ENCODE peak calls at places on chromosomes 16 and 17, in eight cellular contexts. F is A549; U is MV-4-11; R is RWPE1; N is neural crest cell; A is effector memory CD8-positive, alpha-beta T cell; M is skeletal muscle cell; B is CD8-positive, alpha-beta memory T cell. I is an unnamed sample.

GRCh38 chr17:39753514-39754160 is 15.9 kb downstream of the GRB7 start:
- DNase-seq in R (peak), M (no peak), B (no peak), F (no peak), U (peak), A (peak), N (no peak), I (no peak)

GRCh38 chr17:44204453-44204882 is 4.8 kb upstream of the ATXN7L3 start:
- DNase-seq in B (no peak), F (no peak), U (peak), R (peak), A (no peak), N (no peak), M (no peak), I (no peak)

GRCh38 chr17:19590912-19591551 is 57.4 kb downstream of the SLC47A1 start:
- DNase-seq in A (no peak), F (no peak), B (no peak), R (no peak), N (no peak), M (no peak), U (no peak), I (no peak)

GRCh38 chr17:65559802-65560627 is 1.4 kb downstream of the AXIN2 start:
- DNase-seq in F (no peak), U (no peak), B (peak), M (no peak), N (peak), A (no peak), R (no peak), I (peak)

GRCh38 chr16:27547134-27547533 is 2.6 kb downstream of the GTF3C1 start:
- DNase-seq in A (no peak), M (peak), U (peak), B (no peak), R (peak), F (no peak), N (no peak), I (no peak)

GRCh38 chr17:50668025-50668837 is 33.5 kb downstream of the ABCC3 start:
- DNase-seq in N (no peak), A (no peak), R (peak), M (no peak), B (no peak), F (peak), U (no peak), I (no peak)

GRCh38 chr16:78002915-78003538 is 19.3 kb upstream of the CLEC3A start:
- DNase-seq in B (peak), F (peak), U (peak), R (peak), M (peak), N (peak), A (peak), I (peak)

GRCh38 chr17:48011405-48012150 is 26.0 kb downstream of the COPZ2 start:
- DNase-seq in B (peak), R (peak), N (no peak), F (peak), A (peak), M (no peak), U (peak), I (no peak)

GRCh38 chr17:47404875-47405274 is 81.1 kb downstream of the EFCAB13 start:
- DNase-seq in M (no peak), A (no peak), U (no peak), R (no peak), F (no peak), B (no peak), N (no peak), I (no peak)

GRCh38 chr16:81693467-81694303 is 85.4 kb upstream of the PLCG2 start:
- DNase-seq in U (no peak), M (no peak), N (no peak), F (no peak), R (no peak), A (no peak), B (no peak), I (no peak)

GRCh38 chr17:46979023-46979870 is at the start of gene RPRML:
- DNase-seq in R (peak), M (no peak), F (peak), U (no peak), A (no peak), B (peak), N (peak), I (no peak)

GRCh38 chr16:87956169-87956770 is 5.0 kb downstream of the BANP start:
- DNase-seq in U (peak), F (no peak), R (no peak), M (no peak), N (peak), B (peak), A (peak), I (peak)

GRCh38 chr16:88323546-88324330 is 59.0 kb upstream of the ZNF469 start:
- DNase-seq in B (no peak), U (no peak), N (no peak), M (no peak), F (no peak), A (no peak), R (no peak), I (no peak)

GRCh38 chr16:1158456-1159324 is 5.8 kb downstream of the CACNA1H start:
- DNase-seq in B (no peak), U (no peak), F (no peak), R (no peak), N (no peak), A (no peak), M (no peak), I (no peak)

GRCh38 chr16:84893467-84893848 is 73.7 kb downstream of the CRISPLD2 start:
- DNase-seq in U (no peak), A (no peak), B (no peak), M (no peak), F (no peak), R (no peak), N (no peak), I (no peak)

GRCh38 chr16:23842137-23842600 is 6.4 kb downstream of the PRKCB start:
- DNase-seq in A (no peak), R (no peak), M (no peak), U (peak), F (no peak), B (no peak), N (no peak), I (no peak)

GRCh38 chr17:34206569-34206968 is 48.5 kb upstream of the CCL2 start:
- DNase-seq in A (no peak), U (no peak), R (no peak), F (no peak), N (no peak), M (no peak), B (no peak), I (no peak)

GRCh38 chr17:76582660-76583059 is 3.0 kb downstream of the ST6GALNAC2 start:
- DNase-seq in U (no peak), N (no peak), B (no peak), F (no peak), M (no peak), A (no peak), R (peak), I (no peak)

GRCh38 chr16:5836979-5837670 is 739.5 kb upstream of the EEF2KMT start:
- DNase-seq in M (no peak), U (no peak), R (no peak), N (no peak), F (no peak), B (no peak), A (no peak), I (no peak)

GRCh38 chr16:86679490-86679889 is 101.1 kb downstream of the FOXL1 start:
- DNase-seq in B (no peak), R (no peak), N (no peak), U (no peak), A (no peak), F (no peak), M (no peak), I (no peak)

I was measured in naive thymus-derived CD4-positive, alpha-beta T cell.